ENCODE peak calls at places on chromosomes 2 and 18, in five cellular contexts. Q, W, C, O and P are unnamed samples.

GRCh38 chr2:152370783-152371182 is 35.8 kb downstream of the FMNL2 start:
- DNase-seq in W (no peak), Q (no peak), O (no peak), C (no peak), P (no peak)

GRCh38 chr2:169422120-169422519 is 57.2 kb upstream of the BBS5 start:
- DNase-seq in Q (no peak), C (peak), O (no peak), W (no peak), P (no peak)

GRCh38 chr18:67408240-67408639 is 108.3 kb downstream of the DSEL start:
- DNase-seq in Q (no peak), O (peak), W (no peak), C (no peak), P (no peak)

GRCh38 chr18:25348361-25349130 is 3.4 kb downstream of the ZNF521 start:
- DNase-seq in C (no peak), O (no peak), W (no peak), Q (no peak), P (no peak)

GRCh38 chr2:96679843-96680242 is 37.3 kb downstream of the FER1L5 start:
- DNase-seq in Q (no peak), C (peak), O (no peak), W (no peak), P (no peak)

GRCh38 chr2:197312186-197312585 is 1.6 kb upstream of the ANKRD44 start:
- DNase-seq in Q (no peak), W (no peak), O (no peak), C (no peak), P (no peak)

GRCh38 chr2:240095556-240096523 is 40.3 kb downstream of the COPS9 start:
- DNase-seq in C (no peak), W (no peak), Q (no peak), O (no peak), P (no peak)

GRCh38 chr2:151632993-151633592 is 101.2 kb downstream of the NEB start:
- DNase-seq in W (no peak), O (peak), C (no peak), Q (no peak), P (no peak)

GRCh38 chr2:180456811-180457210 is 449.7 kb upstream of the CWC22 start:
- DNase-seq in W (no peak), C (no peak), O (no peak), Q (no peak), P (no peak)

GRCh38 chr2:111121028-111121872 is 536 bp downstream of the BCL2L11 start:
- DNase-seq in Q (peak), C (peak), W (peak), O (no peak), P (peak)

GRCh38 chr2:98058191-98058975 is 28.6 kb upstream of the VWA3B start:
- DNase-seq in W (no peak), O (no peak), Q (no peak), C (no peak), P (no peak)

GRCh38 chr2:98065804-98066203 is 21.2 kb upstream of the VWA3B start:
- DNase-seq in Q (no peak), W (no peak), C (no peak), O (no peak), P (no peak)

DNA sequence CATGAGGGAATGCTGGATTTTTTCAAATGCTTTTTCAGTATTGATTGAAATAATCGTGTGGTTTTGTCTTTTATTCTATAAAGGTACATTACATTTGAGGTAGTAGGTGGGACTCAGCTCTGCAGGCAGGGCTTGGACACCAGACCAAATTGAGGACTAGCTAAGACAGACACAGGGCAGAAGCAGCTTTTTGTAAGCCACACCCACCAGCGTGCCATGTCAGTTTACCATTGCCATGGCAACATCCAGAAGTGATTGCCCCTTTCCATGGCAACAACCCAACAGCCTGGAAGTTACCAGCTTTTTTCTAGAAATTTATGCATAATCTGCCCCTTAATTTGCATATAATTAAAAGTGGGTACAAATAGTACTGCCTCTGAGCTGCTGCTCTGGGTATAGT is 23.7 kb upstream of the VWA3B start:
- DNase-seq in C (no peak), Q (no peak), W (no peak), O (no peak), P (no peak)
- TF ChIP-seq POLR2A in C (no peak), Q (no peak), W (no peak), O (no peak), P (no peak)

GRCh38 chr2:217900780-217901360 is 101.9 kb downstream of the TNS1 start:
- DNase-seq in W (no peak), C (no peak), O (no peak), Q (no peak), P (no peak)

GRCh38 chr2:217901826-217902225 is 101.0 kb downstream of the TNS1 start:
- DNase-seq in Q (no peak), O (peak), C (peak), W (peak), P (no peak)

GRCh38 chr2:217901400-217901799 is 101.4 kb downstream of the TNS1 start:
- DNase-seq in C (no peak), W (no peak), Q (no peak), O (no peak), P (no peak)

GRCh38 chr2:217899231-217900009 is 103.4 kb downstream of the TNS1 start:
- DNase-seq in Q (peak), O (peak), C (peak), W (peak), P (peak)

GRCh38 chr2:217900010-217900779 is 102.6 kb downstream of the TNS1 start:
- DNase-seq in Q (no peak), O (no peak), C (no peak), W (no peak), P (no peak)
- H3K4me3 ChIP-seq in Q (no peak), O (no peak), C (no peak), W (no peak), P (no peak)

GRCh38 chr2:98479959-98480524 is 35.4 kb downstream of the INPP4A start:
- DNase-seq in O (peak), Q (peak), C (peak), W (peak), P (peak)
- H3K27ac ChIP-seq in O (no peak), Q (peak), C (no peak), W (no peak), P (no peak)

GRCh38 chr2:207660994-207661393 is 35.8 kb upstream of the METTL21A start:
- DNase-seq in W (no peak), Q (no peak), C (no peak), O (no peak), P (no peak)

GRCh38 chr2:207663870-207664545 is 38.8 kb upstream of the METTL21A start:
- DNase-seq in Q (no peak), C (no peak), O (no peak), W (no peak), P (no peak)

GRCh38 chr2:207662203-207662602 is 37.0 kb upstream of the METTL21A start:
- DNase-seq in O (no peak), W (no peak), C (no peak), Q (peak), P (no peak)
- TF ChIP-seq POLR2A in O (no peak), W (no peak), C (no peak), Q (no peak), P (no peak)

DNA sequence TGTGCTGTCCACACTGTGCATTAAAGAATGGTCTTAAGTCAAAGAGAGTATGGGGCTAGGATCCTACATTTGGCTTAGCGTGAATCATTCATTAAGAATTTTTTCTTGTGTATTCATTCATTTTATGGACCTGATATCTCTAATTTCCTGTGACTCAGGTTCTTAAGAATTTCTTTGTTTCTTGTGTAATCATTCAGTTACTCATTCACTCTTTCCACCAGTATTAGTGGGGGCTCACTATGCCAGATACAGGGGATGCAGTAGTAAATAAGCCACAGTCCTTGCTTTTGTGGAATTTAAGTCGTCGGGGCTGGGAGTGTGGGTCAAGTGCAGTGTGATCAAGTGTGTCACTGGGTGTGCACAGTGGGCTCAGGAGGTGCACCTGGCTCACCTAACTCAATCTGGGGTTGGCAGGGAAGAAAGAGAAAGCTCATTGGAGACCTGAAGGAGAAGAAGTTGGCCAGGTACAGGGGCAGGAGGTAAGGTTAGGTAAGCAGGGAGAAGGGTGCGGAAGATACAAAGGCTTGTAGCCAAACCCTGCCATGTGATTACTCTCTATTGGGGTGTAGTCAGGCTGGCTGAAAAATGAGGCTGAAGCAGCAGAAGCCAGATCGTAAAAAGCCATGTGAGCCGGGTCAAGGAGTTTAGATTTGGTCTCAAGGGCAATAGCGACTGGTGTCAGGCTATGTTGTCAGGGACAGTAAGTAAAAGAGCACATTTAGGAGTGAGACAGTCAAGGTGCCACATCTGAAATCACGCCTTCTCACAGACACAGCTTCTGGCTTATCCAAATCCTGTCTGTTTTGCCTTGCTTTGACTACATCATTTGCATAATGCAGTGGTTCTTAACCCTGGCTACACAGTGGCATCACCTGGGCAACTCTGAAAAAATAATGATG is 67.2 kb downstream of the KCTD1 start:
- DNase-seq in C (peak), Q (no peak), W (peak), O (peak), P (no peak)
- H3K4me3 ChIP-seq in C (no peak), Q (no peak), W (no peak), O (no peak), P (no peak)

GRCh38 chr2:33135645-33136044 is 188.9 kb downstream of the LTBP1 start:
- DNase-seq in O (peak), Q (no peak), W (no peak), C (no peak), P (no peak)

GRCh38 chr2:33134764-33135560 is 188.2 kb downstream of the LTBP1 start:
- DNase-seq in W (no peak), O (no peak), Q (no peak), C (no peak), P (no peak)

GRCh38 chr2:33136056-33136455 is 189.3 kb downstream of the LTBP1 start:
- DNase-seq in W (no peak), C (peak), Q (no peak), O (peak), P (no peak)

GRCh38 chr2:33136570-33136969 is 189.8 kb downstream of the LTBP1 start:
- DNase-seq in W (no peak), C (no peak), O (peak), Q (no peak), P (no peak)

DNA sequence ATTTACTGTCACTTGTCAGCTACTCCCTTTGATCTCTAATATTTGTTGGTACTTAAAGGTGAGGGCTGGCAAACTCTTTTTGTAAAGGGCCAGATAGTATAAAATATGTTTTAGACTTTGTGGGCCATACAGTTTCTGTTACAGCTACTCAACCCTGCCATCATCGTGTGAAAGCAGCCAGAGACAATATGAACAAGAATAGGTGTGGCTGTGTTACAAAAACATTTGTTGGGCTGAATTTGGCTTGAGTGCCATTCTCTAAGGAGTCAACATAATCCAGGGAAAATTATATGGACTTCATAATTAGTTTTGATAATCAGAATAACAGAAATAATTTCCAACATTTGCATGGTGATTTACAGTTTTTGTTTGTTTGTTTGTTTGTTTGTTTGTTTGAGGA is 190.6 kb downstream of the LTBP1 start:
- DNase-seq in C (no peak), W (no peak), Q (no peak), O (no peak), P (no peak)
- H3K27ac ChIP-seq in C (no peak), W (no peak), Q (peak), O (peak), P (no peak)

GRCh38 chr2:173355866-173356508 is 1.3 kb downstream of the CDCA7 start:
- DNase-seq in W (no peak), O (no peak), Q (peak), C (no peak), P (no peak)

GRCh38 chr2:173353556-173353955 is 1.1 kb upstream of the CDCA7 start:
- DNase-seq in W (no peak), C (no peak), Q (no peak), O (no peak), P (no peak)

GRCh38 chr2:173354601-173355131 is at the start of gene CDCA7:
- DNase-seq in Q (peak), W (peak), O (peak), C (peak), P (peak)

GRCh38 chr2:173354073-173354600 is 535 bp upstream of the CDCA7 start:
- DNase-seq in O (no peak), C (no peak), W (no peak), Q (no peak), P (no peak)

GRCh38 chr2:173355132-173355865 is 627 bp downstream of the CDCA7 start:
- DNase-seq in W (peak), C (peak), Q (peak), O (peak), P (no peak)
- TF ChIP-seq POLR2A in W (no peak), C (no peak), Q (no peak), O (no peak), P (no peak)